ENCODE peak calls at places on chromosomes 4 and X, in seven cellular contexts. P, Q, E, N, K, T and W are unnamed samples.

GRCh38 chr4:162912482-162912881 is 254.2 kb downstream of the NAF1 start:
- DNase-seq in E (no peak), P (no peak), T (no peak), Q (no peak), N (no peak), K (no peak), W (no peak)

GRCh38 chrX:132837971-132838370 is 120.5 kb downstream of the HS6ST2 start:
- DNase-seq in T (no peak), E (no peak), N (no peak), Q (no peak), P (no peak), K (no peak), W (no peak)

GRCh38 chrX:8848921-8849320 is 47.7 kb upstream of the FAM9A start:
- DNase-seq in E (no peak), P (no peak), T (no peak), Q (no peak), N (no peak), K (no peak), W (no peak)

GRCh38 chr4:7691992-7692391 is 247.7 kb downstream of the AFAP1 start:
- DNase-seq in Q (no peak), N (no peak), P (no peak), K (no peak), T (no peak), E (no peak), W (no peak)

GRCh38 chrX:24117288-24117687 is 32.2 kb upstream of the ZFX start:
- DNase-seq in P (no peak), E (no peak), Q (peak; percentile 44), T (no peak), K (no peak), N (no peak), W (no peak)

GRCh38 chrX:72498782-72499181 is 73.9 kb downstream of the HDAC8 start:
- DNase-seq in Q (no peak), N (no peak), E (no peak), K (no peak), T (no peak), P (no peak), W (no peak)

GRCh38 chr4:67091668-67092067 is 453.6 kb downstream of the CENPC start:
- DNase-seq in Q (no peak), K (no peak), N (no peak), E (no peak), P (no peak), T (no peak), W (no peak)

GRCh38 chrX:41332005-41332404 is 2.0 kb upstream of the DDX3X start:
- DNase-seq in Q (no peak), N (no peak), K (no peak), T (no peak), P (no peak), E (no peak), W (no peak)

GRCh38 chr4:53043096-53043495 is 181.0 kb downstream of the RASL11B start:
- DNase-seq in E (no peak), K (no peak), Q (no peak), T (no peak), P (no peak), N (no peak), W (no peak)

GRCh38 chr4:147596976-147597375 is 20.2 kb upstream of the TMEM184C start:
- DNase-seq in Q (no peak), K (no peak), N (no peak), T (peak; percentile 12), P (no peak), E (no peak), W (peak; percentile 64)

GRCh38 chr4:79348405-79348804 is 22.5 kb upstream of the NAA11 start:
- DNase-seq in Q (no peak), P (no peak), N (no peak), T (no peak), E (no peak), K (no peak), W (no peak)

GRCh38 chr4:79358438-79358837 is 32.6 kb upstream of the NAA11 start:
- DNase-seq in P (no peak), K (no peak), Q (no peak), E (no peak), T (no peak), N (no peak), W (no peak)

GRCh38 chr4:79353075-79353474 is 27.2 kb upstream of the NAA11 start:
- DNase-seq in E (no peak), K (no peak), Q (no peak), N (no peak), T (no peak), P (no peak), W (no peak)
- TF ChIP-seq POLR2A in E (no peak), K (no peak), Q (no peak), N (no peak), T (no peak), P (no peak), W (no peak)

GRCh38 chr4:183504064-183504929 is 561 bp upstream of the ING2 start:
- DNase-seq in T (peak; percentile 65), K (peak; percentile 98), E (peak; percentile 100), P (peak; percentile 99), Q (peak; percentile 99), N (peak; percentile 100), W (peak; percentile 100)
- TF ChIP-seq POLR2A in T (peak; percentile 64), K (peak; percentile 85), E (no peak), P (no peak), Q (peak; percentile 75), N (no peak), W (peak; percentile 67)

DNA sequence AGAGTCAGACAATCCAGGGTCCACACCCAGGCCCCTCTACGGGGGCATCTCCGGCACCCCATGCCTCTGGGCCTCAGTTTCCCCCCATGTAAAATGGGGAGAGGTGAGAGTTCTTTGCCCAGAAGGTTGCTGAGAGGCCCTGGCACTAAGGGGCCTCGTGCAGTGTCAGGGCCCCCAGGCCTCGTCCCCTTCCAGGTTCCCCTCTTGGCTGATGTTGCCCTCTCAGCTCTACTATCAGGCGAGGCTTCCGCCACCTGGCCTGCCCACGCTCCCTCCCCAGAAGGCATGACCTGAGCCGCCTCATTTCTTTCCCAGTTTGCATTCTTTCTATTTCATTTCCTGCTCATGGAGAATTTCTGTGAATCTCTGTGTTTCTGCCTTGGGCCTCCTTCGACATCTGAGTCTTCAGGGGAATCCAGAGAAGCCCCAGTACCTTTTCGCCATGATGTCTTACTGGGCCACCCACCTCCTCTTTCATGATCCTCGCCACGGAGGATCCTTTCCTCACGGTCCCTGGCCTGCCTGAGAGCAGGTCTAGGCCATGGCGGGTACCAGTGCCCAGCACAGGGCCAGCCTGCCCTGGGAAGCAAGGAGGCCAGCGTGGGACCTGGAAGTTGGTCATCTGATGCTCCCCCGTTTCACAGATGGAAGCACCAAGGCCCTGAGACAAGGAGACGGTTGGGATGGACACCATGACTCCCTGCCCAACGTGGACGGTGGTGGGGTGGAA is 21.9 kb upstream of the MRFAP1 start:
- DNase-seq in T (no peak), K (no peak), E (peak; percentile 46), Q (no peak), N (no peak), P (no peak), W (no peak)
- TF ChIP-seq POLR2A in T (no peak), K (no peak), E (no peak), Q (no peak), N (no peak), P (no peak), W (no peak)

GRCh38 chr4:152643153-152644035 is 36.4 kb downstream of the TMEM154 start:
- DNase-seq in K (no peak), N (no peak), P (no peak), T (no peak), Q (no peak), E (peak; percentile 89), W (peak; percentile 68)
- TF ChIP-seq POLR2A in K (no peak), N (no peak), P (no peak), T (no peak), Q (no peak), E (no peak), W (no peak)

DNA sequence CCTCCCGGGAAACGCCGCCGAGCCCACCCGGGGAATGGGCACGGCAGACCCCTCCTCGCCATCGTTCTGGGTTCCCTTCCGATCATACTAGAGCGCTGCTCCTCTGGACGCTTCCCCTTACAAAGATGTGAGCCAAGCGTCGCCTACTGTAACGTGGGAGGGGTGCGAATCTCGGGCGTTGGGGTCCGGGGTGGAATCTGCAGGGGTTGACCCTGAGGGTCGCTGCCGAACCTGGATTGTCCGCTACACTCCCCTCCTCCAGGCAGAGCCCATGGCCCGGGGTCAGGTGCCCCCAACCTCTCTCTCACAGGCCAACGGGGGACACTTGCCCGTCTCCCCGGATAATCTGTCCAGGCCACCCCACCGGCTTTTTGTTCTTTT is 13.8 kb downstream of the BCOR start:
- DNase-seq in E (no peak), P (no peak), Q (no peak), T (no peak), N (no peak), K (no peak), W (no peak)
- TF ChIP-seq POLR2A in E (no peak), P (no peak), Q (no peak), T (no peak), N (no peak), K (no peak), W (no peak)

GRCh38 chrX:153953892-153954617 is 9.6 kb upstream of the RENBP start:
- DNase-seq in N (no peak), K (no peak), Q (no peak), P (no peak), T (no peak), E (peak; percentile 79), W (no peak)
- TF ChIP-seq POLR2A in N (no peak), K (no peak), Q (no peak), P (no peak), T (no peak), E (no peak), W (no peak)